ENCODE peak calls at places on chromosome 19, in four cellular contexts. F, P, Q and E are unnamed samples.

GRCh38 chr19:17560205-17560595 is 4.8 kb downstream of the COLGALT1 start:
- DNase-seq in F (no peak), P (no peak), Q (no peak), E (no peak)

GRCh38 chr19:19474950-19475781 is 40.2 kb downstream of the TSSK6 start:
- DNase-seq in F (no peak), P (peak), Q (no peak), E (no peak)

GRCh38 chr19:58328999-58329398 is 2.2 kb downstream of the ZSCAN22 start:
- DNase-seq in F (peak), P (peak), Q (no peak), E (peak)

GRCh38 chr19:35843676-35844481 is 8.4 kb downstream of the NPHS1 start:
- DNase-seq in F (peak), P (peak), Q (no peak), E (peak)

GRCh38 chr19:51364200-51365106 is 1.7 kb downstream of the ETFB start:
- DNase-seq in F (no peak), P (no peak), Q (no peak), E (no peak)

GRCh38 chr19:17061691-17062090 is 13.6 kb downstream of the HAUS8 start:
- DNase-seq in F (no peak), P (no peak), Q (no peak), E (no peak)

GRCh38 chr19:19006213-19006612 is 27.1 kb downstream of the SUGP2 start:
- DNase-seq in F (no peak), P (no peak), Q (no peak), E (no peak)

GRCh38 chr19:35135389-35135909 is 590 bp upstream of the LGI4 start:
- DNase-seq in F (peak), P (peak), Q (no peak), E (peak)

GRCh38 chr19:54465367-54466109 is 2.0 kb upstream of the LENG9 start:
- DNase-seq in F (peak), P (no peak), Q (no peak), E (no peak)

GRCh38 chr19:670609-671075 is 5.5 kb upstream of the FSTL3 start:
- DNase-seq in F (no peak), P (no peak), Q (no peak), E (no peak)

DNA sequence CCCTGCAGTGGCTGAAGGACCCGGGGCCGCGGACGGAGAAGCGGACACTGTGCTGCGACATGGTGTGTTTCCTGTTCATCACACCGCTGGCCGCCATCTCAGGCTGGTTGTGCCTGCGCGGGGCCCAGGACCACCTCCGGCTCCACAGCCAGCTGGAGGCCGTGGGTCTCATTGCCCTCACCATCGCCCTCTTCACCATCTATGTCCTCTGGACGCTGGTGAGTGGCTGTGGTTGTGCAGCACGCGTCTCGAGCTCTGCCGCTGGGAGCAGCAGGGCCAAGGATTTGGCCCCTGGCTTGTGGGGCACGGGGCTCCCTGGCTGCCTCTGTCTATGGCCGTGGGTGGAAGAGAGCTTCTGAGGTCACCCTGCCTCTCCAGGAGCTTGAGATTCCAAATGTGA is 14.1 kb upstream of the HNRNPM start:
- DNase-seq in F (no peak), P (no peak), Q (no peak), E (no peak)
- TF ChIP-seq NRF1 in F (no peak), P (no peak), Q (no peak), E (no peak)

DNA sequence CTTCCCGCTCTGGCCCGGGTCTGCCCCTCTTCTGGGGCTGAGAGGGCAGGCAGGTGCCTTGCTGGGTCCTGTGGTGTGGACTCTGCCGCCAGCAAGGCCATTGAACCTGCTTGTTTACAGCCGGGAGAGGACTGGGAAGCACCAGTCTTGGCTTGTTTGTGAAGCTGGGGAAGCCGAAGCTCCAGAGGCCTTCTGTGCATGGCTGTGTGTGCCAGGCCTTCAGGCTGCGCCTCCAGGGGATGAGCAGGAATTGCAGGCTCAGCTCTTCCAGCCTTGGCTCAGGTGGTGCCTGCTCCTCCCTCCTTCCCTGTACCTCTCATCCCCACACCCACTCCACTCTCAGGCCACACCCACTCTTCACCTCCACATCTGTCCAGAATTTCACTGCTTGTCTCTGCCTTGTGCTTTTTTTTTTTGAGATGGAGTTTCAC is 17.5 kb downstream of the NDUFB7 start:
- DNase-seq in F (no peak), P (peak), Q (no peak), E (no peak)
- TF ChIP-seq NRF1 in F (no peak), P (no peak), Q (no peak), E (no peak)

GRCh38 chr19:2719910-2720776 is 1.0 kb downstream of the DIRAS1 start:
- DNase-seq in F (no peak), P (peak), Q (no peak), E (peak)
- TF ChIP-seq NRF1 in F (no peak), P (no peak), Q (no peak), E (no peak)

GRCh38 chr19:53254451-53255341 is at the start of gene ZNF677:
- DNase-seq in F (peak), P (peak), Q (no peak), E (peak)
- TF ChIP-seq NRF1 in F (peak), P (peak), Q (no peak), E (peak)